ENCODE peak calls at places on chromosome 17, in seven cellular contexts. D is SK-N-SH, K is neural progenitor cell, F is GM23248, X is hepatocyte, Z is GM23338, U is HCT116. N is an unnamed sample.

GRCh38 chr17:78568494-78569115 is 8.6 kb downstream of the DNAH17 start:
- DNase-seq in D (peak), Z (no peak), F (peak), X (peak), U (no peak), K (no peak), N (no peak)

GRCh38 chr17:81391964-81392908 is 3.0 kb upstream of the BAHCC1 start:
- DNase-seq in U (no peak), F (peak), K (no peak), X (peak), Z (peak), D (peak), N (no peak)

GRCh38 chr17:52148969-52149351 is 9.6 kb downstream of the CA10 start:
- DNase-seq in U (no peak), X (no peak), Z (no peak), K (no peak), D (no peak), F (no peak), N (no peak)

GRCh38 chr17:66582373-66583111 is 252.4 kb upstream of the CACNG5 start:
- DNase-seq in X (no peak), F (no peak), U (no peak), D (no peak), Z (peak), K (no peak), N (no peak)

GRCh38 chr17:40203131-40203530 is 16.0 kb upstream of the WIPF2 start:
- DNase-seq in F (no peak), K (no peak), D (no peak), X (no peak), U (no peak), Z (no peak), N (no peak)

GRCh38 chr17:68771867-68772515 is 170.8 kb upstream of the FAM20A start:
- DNase-seq in U (peak), Z (peak), K (peak), X (peak), D (peak), F (peak), N (peak)

GRCh38 chr17:72613411-72614292 is 478.8 kb downstream of the SLC39A11 start:
- DNase-seq in F (peak), U (no peak), D (no peak), K (no peak), Z (no peak), X (no peak), N (no peak)

GRCh38 chr17:41710472-41711090 is 1.6 kb upstream of the GAST start:
- DNase-seq in U (no peak), D (no peak), X (no peak), F (peak), K (no peak), Z (no peak), N (no peak)

GRCh38 chr17:15083225-15083624 is 181.9 kb downstream of the PMP22 start:
- DNase-seq in U (no peak), Z (no peak), D (no peak), X (no peak), F (peak), K (peak), N (no peak)

GRCh38 chr17:72646176-72646575 is 446.3 kb downstream of the SLC39A11 start:
- DNase-seq in U (no peak), X (no peak), D (no peak), F (peak), K (no peak), Z (no peak), N (no peak)

GRCh38 chr17:41638194-41638593 is 13.8 kb upstream of the KRT17 start:
- DNase-seq in D (no peak), F (no peak), Z (no peak), X (no peak), U (no peak), K (no peak), N (no peak)

GRCh38 chr17:36749493-36749892 is 148.1 kb downstream of the MRM1 start:
- DNase-seq in X (no peak), K (no peak), U (no peak), Z (no peak), F (no peak), D (no peak), N (no peak)

GRCh38 chr17:45092932-45093430 is 31.9 kb downstream of the NMT1 start:
- DNase-seq in U (peak), K (no peak), X (peak), F (peak), Z (no peak), D (no peak), N (no peak)

GRCh38 chr17:38507436-38507835 is 79.2 kb downstream of the ARHGAP23 start:
- DNase-seq in K (peak), X (no peak), U (no peak), Z (peak), D (no peak), F (no peak), N (no peak)

GRCh38 chr17:73089918-73090317 is 2.6 kb downstream of the SLC39A11 start:
- DNase-seq in Z (no peak), U (no peak), X (no peak), F (no peak), D (no peak), K (no peak), N (no peak)

GRCh38 chr17:51455931-51456330 is 195.6 kb downstream of the UTP18 start:
- DNase-seq in D (no peak), Z (no peak), X (no peak), K (no peak), F (no peak), U (no peak), N (no peak)

GRCh38 chr17:18087610-18088491 is at the start of gene DRG2:
- DNase-seq in Z (peak), D (peak), K (peak), U (peak), X (peak), F (peak), N (peak)

GRCh38 chr17:6591599-6592158 is 35.3 kb upstream of the PITPNM3 start:
- DNase-seq in D (no peak), Z (no peak), U (no peak), F (peak), X (no peak), K (no peak), N (no peak)

GRCh38 chr17:74544991-74545441 is 899 bp downstream of the CD300C start:
- DNase-seq in K (no peak), U (no peak), Z (no peak), D (no peak), F (no peak), X (no peak), N (no peak)

GRCh38 chr17:151886-152859 is 14.8 kb downstream of the SCGB1C2 start:
- DNase-seq in D (no peak), U (no peak), X (no peak), K (no peak), F (peak), Z (no peak), N (no peak)

GRCh38 chr17:40069751-40070643 is 7.2 kb downstream of the THRA start:
- DNase-seq in U (no peak), X (peak), F (peak), D (peak), K (no peak), Z (peak), N (peak)

GRCh38 chr17:37493249-37494027 is 3.7 kb downstream of the DUSP14 start:
- DNase-seq in D (no peak), U (peak), Z (no peak), X (no peak), F (peak), K (no peak), N (no peak)

GRCh38 chr17:43015579-43015978 is 6.6 kb downstream of the VAT1 start:
- DNase-seq in D (no peak), U (no peak), F (no peak), K (no peak), Z (no peak), X (no peak), N (no peak)

GRCh38 chr17:81322271-81323082 is 27.4 kb upstream of the SLC38A10 start:
- DNase-seq in D (peak), X (no peak), U (peak), Z (peak), F (peak), K (no peak), N (peak)

GRCh38 chr17:7440113-7440822 is 956 bp downstream of the FGF11 start:
- DNase-seq in Z (peak), X (peak), F (peak), K (peak), D (peak), U (no peak), N (peak)

GRCh38 chr17:73342549-73343167 is 30.9 kb upstream of the CDC42EP4 start:
- DNase-seq in K (peak), D (no peak), U (no peak), F (peak), Z (peak), X (no peak), N (no peak)

GRCh38 chr17:54046570-54046969 is 223.8 kb downstream of the KIF2B start:
- DNase-seq in K (no peak), X (no peak), U (no peak), Z (no peak), F (no peak), D (no peak), N (no peak)

GRCh38 chr17:46143827-46144236 is 49.4 kb downstream of the KANSL1 start:
- DNase-seq in D (no peak), U (no peak), X (no peak), K (no peak), Z (no peak), F (no peak), N (no peak)

GRCh38 chr17:15048933-15049539 is 216.1 kb downstream of the PMP22 start:
- DNase-seq in D (no peak), K (peak), U (no peak), X (no peak), Z (peak), F (no peak), N (no peak)

GRCh38 chr17:81043725-81044427 is 8.9 kb downstream of the BAIAP2 start:
- DNase-seq in D (peak), X (peak), K (peak), Z (peak), F (no peak), U (peak), N (no peak)

GRCh38 chr17:76550712-76551615 is 11.1 kb downstream of the PRCD start:
- DNase-seq in F (peak), Z (peak), X (no peak), D (no peak), U (no peak), K (no peak), N (no peak)

GRCh38 chr17:42772945-42773289 is 332 bp upstream of the VPS25 start:
- DNase-seq in D (no peak), K (no peak), X (no peak), F (no peak), Z (no peak), U (no peak), N (no peak)

GRCh38 chr17:61904094-61904710 is 23.6 kb downstream of the INTS2 start:
- DNase-seq in U (no peak), F (no peak), K (no peak), Z (no peak), X (no peak), D (no peak), N (no peak)

GRCh38 chr17:1412185-1413110 is 12.4 kb upstream of the YWHAE start:
- DNase-seq in D (no peak), Z (no peak), K (no peak), U (no peak), F (no peak), X (peak), N (no peak)

GRCh38 chr17:39485555-39485954 is 24.3 kb downstream of the CDK12 start:
- DNase-seq in Z (no peak), D (no peak), X (peak), U (peak), F (peak), K (no peak), N (no peak)

GRCh38 chr17:49404371-49404770 is 10.3 kb downstream of the PHB1 start:
- DNase-seq in F (no peak), Z (no peak), D (no peak), X (no peak), U (no peak), K (no peak), N (peak)

GRCh38 chr17:39152134-39152884 is 872 bp upstream of the PLXDC1 start:
- DNase-seq in D (peak), Z (no peak), X (peak), K (peak), F (no peak), U (peak), N (no peak)

GRCh38 chr17:36464765-36465088 is 21.8 kb upstream of the ZNHIT3 start:
- DNase-seq in X (no peak), D (no peak), U (no peak), K (no peak), Z (peak), F (no peak), N (no peak)

GRCh38 chr17:20293501-20293900 is 173.8 kb downstream of the LGALS9B start:
- DNase-seq in K (no peak), D (no peak), Z (no peak), U (no peak), X (no peak), F (no peak), N (no peak)

GRCh38 chr17:34519286-34519685 is 60.1 kb upstream of the TMEM132E start:
- DNase-seq in Z (peak), X (no peak), F (peak), K (peak), U (no peak), D (peak), N (peak)

DNA sequence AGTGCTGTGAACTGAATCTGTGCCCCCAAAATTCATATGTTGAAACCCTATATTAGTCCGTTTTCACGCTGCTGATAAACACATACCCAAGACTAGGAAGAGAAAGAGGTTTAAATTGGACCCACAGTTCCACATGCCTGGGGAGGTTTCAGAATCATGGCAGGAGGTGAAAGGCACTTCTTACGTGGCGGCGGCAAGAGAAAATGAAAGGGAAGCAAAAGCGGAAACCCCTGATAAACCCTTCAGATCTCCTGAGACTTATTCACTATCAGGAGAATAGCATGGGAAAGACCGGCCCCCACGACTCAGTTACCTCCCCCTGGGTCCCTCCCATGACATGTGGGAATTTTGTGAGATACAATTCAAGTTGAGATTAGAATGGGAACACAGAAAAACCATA is 3.7 kb upstream of the SPDYE4 start:
- DNase-seq in X (no peak), F (no peak), U (no peak), K (no peak), Z (no peak), D (no peak), N (no peak)
- H3K4me2 ChIP-seq in X (no peak), F (no peak), U (no peak), K (no peak), Z (no peak), D (no peak), N (no peak)

GRCh38 chr17:4480929-4481898 is 17.5 kb upstream of the SPNS2 start:
- DNase-seq in K (no peak), F (no peak), U (no peak), X (peak), Z (no peak), D (no peak), N (peak)
- TF ChIP-seq EZH2phosphoT487 in K (no peak), F (no peak), U (no peak), X (no peak), Z (no peak), D (no peak), N (no peak)

GRCh38 chr17:28381141-28381825 is 9.8 kb downstream of the SARM1 start:
- DNase-seq in Z (peak), X (peak), D (no peak), K (peak), U (no peak), F (no peak), N (no peak)

GRCh38 chr17:28384281-28385036 is 13.0 kb downstream of the SARM1 start:
- DNase-seq in K (peak), U (no peak), Z (peak), X (peak), F (peak), D (no peak), N (no peak)

GRCh38 chr17:28380572-28380907 is 9.0 kb downstream of the SARM1 start:
- DNase-seq in K (no peak), D (no peak), F (no peak), Z (no peak), X (no peak), U (no peak), N (no peak)

GRCh38 chr17:28388106-28388505 is 16.6 kb downstream of the SARM1 start:
- DNase-seq in K (no peak), U (no peak), D (no peak), F (no peak), X (peak), Z (no peak), N (no peak)

GRCh38 chr17:28385037-28385797 is 13.7 kb downstream of the SARM1 start:
- DNase-seq in D (no peak), U (no peak), X (peak), F (no peak), K (peak), Z (peak), N (no peak)
- H3K4me2 ChIP-seq in D (no peak), U (no peak), X (peak), F (no peak), K (peak), Z (peak), N (no peak)

DNA sequence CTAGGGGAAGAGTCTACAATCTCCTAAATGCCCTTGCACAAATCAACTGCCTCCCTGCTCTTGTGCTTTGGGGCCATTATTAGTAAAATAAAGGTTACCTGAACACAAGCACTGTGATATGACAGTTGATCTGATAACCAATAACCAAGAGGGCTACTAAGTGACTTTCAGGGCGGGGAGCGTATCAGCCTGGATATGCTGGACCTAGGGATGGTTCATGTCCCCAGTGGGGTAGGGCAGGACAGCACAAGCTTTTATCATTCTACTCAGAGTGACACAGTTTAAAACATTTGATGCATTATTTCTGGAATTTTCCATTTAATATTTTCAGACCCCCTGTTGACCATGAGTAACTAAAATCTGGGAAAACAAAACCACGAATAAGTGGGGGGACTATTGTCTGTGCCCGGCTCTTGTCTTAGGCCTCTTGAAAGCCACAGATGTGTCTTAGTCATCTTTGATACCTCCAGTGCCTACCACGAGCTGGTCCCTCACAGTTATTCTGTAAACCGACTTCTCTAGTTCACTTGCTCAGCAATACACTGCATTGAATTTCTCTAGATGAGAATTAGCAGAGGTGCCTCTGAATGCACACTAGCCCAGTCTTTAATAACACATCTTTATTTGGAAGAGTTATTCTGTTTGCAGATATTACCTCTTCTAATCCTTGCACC is 94.6 kb upstream of the DHX40 start:
- DNase-seq in U (no peak), K (no peak), D (no peak), F (no peak), X (no peak), Z (no peak), N (no peak)
- TF ChIP-seq EZH2phosphoT487 in U (no peak), K (no peak), D (no peak), F (no peak), X (no peak), Z (no peak), N (no peak)

GRCh38 chr17:29363716-29364115 is 26.4 kb upstream of the TAOK1 start:
- DNase-seq in D (no peak), K (no peak), F (no peak), Z (no peak), X (no peak), U (no peak), N (no peak)
- H3K4me2 ChIP-seq in D (no peak), K (no peak), F (no peak), Z (no peak), X (no peak), U (peak), N (no peak)

GRCh38 chr17:82890926-82891678 is 51.3 kb upstream of the ZNF750 start:
- DNase-seq in D (no peak), X (no peak), F (no peak), Z (no peak), K (no peak), U (no peak), N (no peak)

GRCh38 chr17:82891911-82892310 is 52.1 kb upstream of the ZNF750 start:
- DNase-seq in X (no peak), F (no peak), U (no peak), D (no peak), Z (no peak), K (no peak), N (no peak)

GRCh38 chr17:82893779-82894178 is 54.0 kb upstream of the ZNF750 start:
- DNase-seq in K (no peak), U (no peak), X (no peak), D (no peak), Z (no peak), F (peak), N (no peak)

GRCh38 chr17:82895087-82895486 is 55.3 kb upstream of the ZNF750 start:
- DNase-seq in U (no peak), D (no peak), K (no peak), F (no peak), X (no peak), Z (no peak), N (no peak)

DNA sequence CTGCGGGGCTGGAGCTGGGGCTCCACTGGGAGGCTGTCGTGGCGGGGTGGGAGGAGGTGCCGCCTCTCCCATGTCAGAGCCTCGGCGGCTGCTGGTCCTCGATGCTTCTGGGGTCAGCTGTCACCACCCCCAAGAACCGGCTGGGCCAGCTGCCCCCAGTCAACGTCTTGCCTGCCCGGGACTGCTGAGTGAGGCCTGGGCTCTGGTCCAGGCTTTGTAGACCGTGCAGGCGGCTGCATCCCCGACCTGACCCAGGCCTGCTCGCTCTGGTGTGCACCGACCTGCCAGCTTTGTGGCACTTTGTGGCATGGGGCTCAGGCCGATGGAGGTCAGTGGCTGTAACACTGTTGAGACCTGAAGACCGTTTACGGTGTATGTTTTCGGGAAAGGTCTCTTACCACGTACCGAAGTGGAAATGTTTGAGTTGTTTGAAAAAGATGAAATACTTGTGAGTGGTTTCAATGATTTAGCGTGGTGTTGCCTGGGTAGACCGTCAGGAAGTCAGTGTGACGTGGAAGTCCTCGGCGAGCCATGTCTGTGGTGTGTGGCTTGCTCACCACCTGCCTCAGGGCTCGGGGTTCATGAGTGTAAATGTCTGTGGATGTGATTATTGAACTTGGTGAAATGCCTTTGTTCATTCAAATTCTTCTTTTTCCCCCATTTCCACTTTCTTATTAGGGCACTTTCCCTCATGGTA is 53.2 kb upstream of the ZNF750 start:
- DNase-seq in F (no peak), X (no peak), D (no peak), Z (no peak), U (no peak), K (no peak), N (no peak)
- TF ChIP-seq EZH2phosphoT487 in F (no peak), X (no peak), D (no peak), Z (no peak), U (no peak), K (no peak), N (no peak)

GRCh38 chr17:63039342-63039741 is 73.3 kb downstream of the TANC2 start:
- DNase-seq in X (no peak), Z (no peak), F (no peak), U (no peak), K (no peak), D (no peak), N (no peak)
- H3K4me2 ChIP-seq in X (peak), Z (no peak), F (no peak), U (peak), K (no peak), D (peak), N (no peak)

GRCh38 chr17:31820691-31821435 is 38.2 kb downstream of the COPRS start:
- DNase-seq in U (no peak), D (no peak), X (no peak), K (no peak), Z (no peak), F (no peak), N (no peak)
- TF ChIP-seq EZH2phosphoT487 in U (no peak), D (no peak), X (no peak), K (no peak), Z (no peak), F (no peak), N (no peak)

N was measured in OCI-LY7.